ENCODE peak calls at places on chromosome 12, in eight cellular contexts. Q is Panc1; Y is CD8-positive, alpha-beta T cell; V is ascending aorta; P is A549; D is breast epithelium; I is ovary; E is left ventricle myocardium inferior. F is an unnamed sample. For H3K4me1, the result is how much of the 10 kb centered on the place peaks cover.

GRCh38 chr12:2819810-2820209 is 7.3 kb downstream of the ITFG2 start:
- DNase-seq in Q (no peak), Y (no peak), V (no peak), P (no peak), D (no peak), I (no peak), E (no peak), F (no peak)

GRCh38 chr12:77685112-77685511 is 145.6 kb upstream of the NAV3 start:
- DNase-seq in Q (peak), Y (no peak), V (peak), P (peak), D (no peak), I (peak), E (no peak), F (peak)

GRCh38 chr12:84955298-84955697 is 42.7 kb upstream of the SLC6A15 start:
- DNase-seq in Q (no peak), Y (no peak), V (no peak), P (no peak), D (no peak), I (no peak), E (no peak), F (peak)

GRCh38 chr12:31590730-31591307 is at the start of gene DENND5B:
- DNase-seq in Q (no peak), Y (peak), V (peak), P (peak), D (peak), I (peak), E (peak), F (peak)

GRCh38 chr12:100254876-100255275 is 12.0 kb downstream of the DEPDC4 start:
- DNase-seq in Q (no peak), Y (no peak), V (no peak), P (no peak), D (no peak), I (no peak), E (no peak), F (no peak)

GRCh38 chr12:13135336-13136178 is 32.1 kb upstream of the GSG1 start:
- DNase-seq in Q (no peak), Y (no peak), V (peak), P (no peak), D (peak), I (peak), E (no peak), F (peak)

GRCh38 chr12:50056629-50056976 is 793 bp upstream of the ASIC1 start:
- DNase-seq in Q (no peak), Y (no peak), V (no peak), P (no peak), D (no peak), I (no peak), E (no peak), F (no peak)

GRCh38 chr12:54486173-54486867 is 11.2 kb upstream of the NCKAP1L start:
- DNase-seq in Q (no peak), Y (no peak), V (no peak), P (no peak), D (no peak), I (no peak), E (no peak), F (no peak)

GRCh38 chr12:91414636-91415035 is 232.0 kb upstream of the DCN start:
- DNase-seq in Q (no peak), Y (no peak), V (no peak), P (no peak), D (no peak), I (no peak), E (no peak), F (no peak)

GRCh38 chr12:124509676-124510300 is 57.6 kb downstream of the NCOR2 start:
- DNase-seq in Q (no peak), Y (no peak), V (peak), P (no peak), D (no peak), I (peak), E (peak), F (peak)

GRCh38 chr12:78442454-78442801 is 422.1 kb upstream of the SYT1 start:
- DNase-seq in Q (no peak), Y (no peak), V (no peak), P (no peak), D (no peak), I (no peak), E (no peak), F (peak)

GRCh38 chr12:2295941-2296461 is 243.2 kb downstream of the CACNA1C start:
- DNase-seq in Q (no peak), Y (no peak), V (peak), P (no peak), D (no peak), I (no peak), E (no peak), F (peak)

GRCh38 chr12:105623337-105623736 is 292.8 kb downstream of the C12orf75 start:
- DNase-seq in Q (no peak), Y (no peak), V (no peak), P (no peak), D (no peak), I (no peak), E (no peak), F (no peak)

GRCh38 chr12:56987011-56987410 is 19.3 kb downstream of the ZBTB39 start:
- DNase-seq in Q (no peak), Y (no peak), V (no peak), P (no peak), D (no peak), I (no peak), E (no peak), F (no peak)

GRCh38 chr12:90515199-90516175 is 439.5 kb downstream of the CCER1 start:
- DNase-seq in Q (no peak), Y (no peak), V (no peak), P (no peak), D (no peak), I (no peak), E (no peak), F (peak)

GRCh38 chr12:55707841-55708694 is at the start of gene ITGA7:
- DNase-seq in Q (no peak), Y (peak), V (peak), P (peak), D (no peak), I (peak), E (peak), F (peak)

GRCh38 chr12:57553343-57554202 is 3.7 kb downstream of the KIF5A start:
- DNase-seq in Q (no peak), Y (no peak), V (no peak), P (no peak), D (no peak), I (no peak), E (no peak), F (no peak)

GRCh38 chr12:50195832-50196231 is 28.7 kb upstream of the CERS5 start:
- DNase-seq in Q (no peak), Y (no peak), V (peak), P (no peak), D (no peak), I (no peak), E (no peak), F (no peak)

GRCh38 chr12:131831635-131832041 is 3.4 kb downstream of the MMP17 start:
- DNase-seq in Q (no peak), Y (no peak), V (no peak), P (no peak), D (no peak), I (peak), E (no peak), F (peak)

GRCh38 chr12:12608557-12608957 is 3.1 kb upstream of the CREBL2 start:
- DNase-seq in Q (no peak), Y (no peak), V (no peak), P (peak), D (no peak), I (no peak), E (no peak), F (no peak)

GRCh38 chr12:69055280-69055679 is 122.3 kb upstream of the CPM start:
- DNase-seq in Q (no peak), Y (no peak), V (no peak), P (no peak), D (no peak), I (no peak), E (no peak), F (no peak)

GRCh38 chr12:121466800-121467637 is 67.1 kb downstream of the RNF34 start:
- DNase-seq in Q (no peak), Y (peak), V (peak), P (peak), D (peak), I (peak), E (peak), F (peak)

GRCh38 chr12:12716151-12716844 is 870 bp upstream of the CDKN1B start:
- DNase-seq in Q (no peak), Y (peak), V (no peak), P (no peak), D (no peak), I (no peak), E (no peak), F (peak)

GRCh38 chr12:124130717-124131670 is 158.0 kb downstream of the ZNF664 start:
- DNase-seq in Q (no peak), Y (no peak), V (no peak), P (peak), D (no peak), I (no peak), E (no peak), F (no peak)

GRCh38 chr12:131279281-131279921 is 325.7 kb downstream of the ADGRD1 start:
- DNase-seq in Q (no peak), Y (no peak), V (peak), P (no peak), D (no peak), I (peak), E (peak), F (no peak)

GRCh38 chr12:90028620-90029051 is 320.0 kb upstream of the ATP2B1 start:
- DNase-seq in Q (no peak), Y (no peak), V (no peak), P (no peak), D (no peak), I (no peak), E (no peak), F (no peak)

GRCh38 chr12:63348544-63348943 is 197.5 kb upstream of the AVPR1A start:
- DNase-seq in Q (no peak), Y (no peak), V (no peak), P (no peak), D (no peak), I (no peak), E (no peak), F (no peak)

GRCh38 chr12:27554421-27555186 is 30.6 kb downstream of the PPFIBP1 start:
- DNase-seq in Q (no peak), Y (no peak), V (peak), P (no peak), D (no peak), I (peak), E (peak), F (no peak)

GRCh38 chr12:1618489-1618888 is 10.5 kb upstream of the WNT5B start:
- DNase-seq in Q (no peak), Y (no peak), V (no peak), P (no peak), D (no peak), I (no peak), E (no peak), F (no peak)

GRCh38 chr12:46442723-46443122 is 70.2 kb upstream of the SLC38A2 start:
- DNase-seq in Q (no peak), Y (no peak), V (no peak), P (no peak), D (no peak), I (no peak), E (no peak), F (no peak)

GRCh38 chr12:46445551-46446235 is 73.1 kb upstream of the SLC38A2 start:
- DNase-seq in Q (no peak), Y (no peak), V (no peak), P (no peak), D (no peak), I (no peak), E (no peak), F (no peak)

GRCh38 chr12:46443594-46444263 is 71.2 kb upstream of the SLC38A2 start:
- DNase-seq in Q (no peak), Y (no peak), V (no peak), P (no peak), D (no peak), I (no peak), E (no peak), F (no peak)

GRCh38 chr12:46446645-46447044 is 74.1 kb upstream of the SLC38A2 start:
- DNase-seq in Q (no peak), Y (no peak), V (no peak), P (no peak), D (no peak), I (no peak), E (no peak), F (no peak)

GRCh38 chr12:46445093-46445492 is 72.5 kb upstream of the SLC38A2 start:
- DNase-seq in Q (no peak), Y (no peak), V (no peak), P (no peak), D (no peak), I (no peak), E (no peak), F (no peak)
- H3K4me1 ChIP-seq in Q (under half), Y (under half), V (under half), P (under half), D (under half), I (under half), E (under half), F (under half)

DNA sequence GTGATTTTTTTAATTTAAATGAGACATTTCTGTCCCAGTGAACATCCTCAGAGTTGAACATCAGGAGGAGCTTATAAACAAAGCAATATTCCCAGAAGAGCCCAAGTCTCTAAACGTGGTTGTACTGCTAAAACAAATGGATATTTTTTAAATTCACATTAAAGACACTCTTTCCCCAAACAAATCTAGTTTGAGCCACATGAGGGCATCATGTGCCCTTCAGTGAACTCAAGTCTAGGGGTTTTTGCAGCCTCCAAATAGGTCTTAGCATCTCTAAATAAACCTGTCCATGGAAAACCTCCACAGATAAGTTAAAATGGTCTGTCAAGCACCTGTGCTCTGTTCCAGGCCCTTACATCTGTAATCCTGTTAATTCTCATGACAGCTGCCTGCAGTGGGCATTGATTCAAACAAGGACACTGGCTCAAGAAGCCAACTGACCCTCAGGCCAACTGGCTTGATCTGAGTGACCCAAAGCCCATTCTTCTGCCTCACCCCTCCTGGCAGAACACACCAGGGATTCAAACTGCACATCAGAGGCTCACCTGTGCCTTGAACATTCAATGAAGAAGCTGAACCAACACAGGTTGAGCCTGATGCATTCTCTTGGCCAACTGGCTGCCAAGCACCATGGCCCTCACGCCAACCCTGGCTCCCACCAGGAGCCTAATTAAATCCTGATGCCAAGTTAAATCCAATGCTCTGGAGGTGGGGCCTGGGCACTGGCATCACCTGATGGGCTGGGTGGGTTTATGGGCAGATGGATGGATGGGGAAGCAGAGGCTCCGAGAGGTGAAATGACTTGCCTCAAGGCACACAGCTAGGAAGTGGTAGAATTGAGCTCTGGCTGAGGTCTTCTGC is 8.6 kb downstream of the ISCU start:
- DNase-seq in Q (no peak), Y (no peak), V (peak), P (no peak), D (no peak), I (no peak), E (no peak), F (peak)
- H3K4me1 ChIP-seq in Q (under half), Y (half or more), V (under half), P (under half), D (under half), I (under half), E (under half), F (under half)

GRCh38 chr12:52669426-52669825 is 10.8 kb downstream of the KRT1 start:
- DNase-seq in Q (no peak), Y (no peak), V (no peak), P (no peak), D (no peak), I (no peak), E (no peak), F (no peak)
- H3K4me1 ChIP-seq in Q (under half), Y (under half), V (under half), P (under half), D (under half), I (under half), E (under half), F (under half)

GRCh38 chr12:65615091-65615490 is 209.2 kb upstream of the HMGA2 start:
- DNase-seq in Q (no peak), Y (no peak), V (no peak), P (no peak), D (no peak), I (no peak), E (no peak), F (peak)

GRCh38 chr12:65614259-65614658 is 210.0 kb upstream of the HMGA2 start:
- DNase-seq in Q (no peak), Y (no peak), V (no peak), P (no peak), D (no peak), I (no peak), E (no peak), F (no peak)

GRCh38 chr12:65612440-65612839 is 211.8 kb upstream of the HMGA2 start:
- DNase-seq in Q (no peak), Y (no peak), V (no peak), P (no peak), D (no peak), I (no peak), E (no peak), F (peak)

GRCh38 chr12:65611396-65611795 is 212.9 kb upstream of the HMGA2 start:
- DNase-seq in Q (no peak), Y (no peak), V (no peak), P (no peak), D (no peak), I (no peak), E (no peak), F (no peak)

GRCh38 chr12:65613692-65614091 is 210.6 kb upstream of the HMGA2 start:
- DNase-seq in Q (no peak), Y (no peak), V (no peak), P (no peak), D (no peak), I (no peak), E (no peak), F (no peak)
- H3K4me1 ChIP-seq in Q (under half), Y (under half), V (under half), P (under half), D (under half), I (under half), E (under half), F (under half)

GRCh38 chr12:20000229-20000869 is 368.0 kb upstream of the PDE3A start:
- DNase-seq in Q (no peak), Y (no peak), V (no peak), P (no peak), D (no peak), I (no peak), E (no peak), F (no peak)
- H3K4me1 ChIP-seq in Q (under half), Y (under half), V (under half), P (under half), D (under half), I (under half), E (under half), F (under half)

F was measured in adipocyte.